ENCODE peak calls at places on chromosomes 2 and 18, in nine cellular contexts. L is ovary, R is heart left ventricle, W is body of pancreas, I is A549, F is HCT116, M is foreskin keratinocyte, S is lower lobe of right lung, V is pancreas. Q is an unnamed sample. For H3K4me1, the result is how much of the 10 kb centered on the place peaks cover.

GRCh38 chr2:10236571-10237391 is 65.9 kb upstream of the HPCAL1 start:
- DNase-seq in L (no peak), R (no peak), W (no peak), I (no peak), F (no peak), M (no peak), S (peak), V (peak), Q (no peak)

GRCh38 chr2:45001629-45002385 is 7.4 kb downstream of the SIX2 start:
- DNase-seq in L (no peak), R (no peak), W (no peak), I (no peak), F (no peak), M (no peak), S (no peak), V (no peak), Q (no peak)

GRCh38 chr2:54239427-54239826 is 16.6 kb downstream of the TSPYL6 start:
- DNase-seq in L (no peak), R (no peak), W (no peak), I (no peak), F (no peak), M (no peak), S (no peak), V (no peak), Q (peak)

GRCh38 chr18:14970027-14970426 is 222.1 kb downstream of the ANKRD30B start:
- DNase-seq in L (no peak), R (no peak), W (no peak), I (no peak), F (no peak), M (no peak), S (no peak), V (no peak), Q (no peak)

GRCh38 chr2:238227587-238228032 is 12.2 kb downstream of the HES6 start:
- DNase-seq in L (no peak), R (no peak), W (no peak), I (no peak), F (no peak), M (no peak), S (no peak), V (peak), Q (no peak)

GRCh38 chr18:12423820-12424219 is 16.1 kb downstream of the PRELID3A start:
- DNase-seq in L (no peak), R (no peak), W (peak), I (no peak), F (no peak), M (no peak), S (no peak), V (no peak), Q (no peak)

GRCh38 chr2:40098786-40099470 is 319.9 kb upstream of the THUMPD2 start:
- DNase-seq in L (no peak), R (no peak), W (no peak), I (no peak), F (no peak), M (peak), S (no peak), V (no peak), Q (no peak)

GRCh38 chr2:150449856-150450255 is 37.6 kb downstream of the RND3 start:
- DNase-seq in L (no peak), R (no peak), W (no peak), I (no peak), F (no peak), M (peak), S (no peak), V (no peak), Q (no peak)

GRCh38 chr2:96530144-96530430 is 6.5 kb upstream of the ARID5A start:
- DNase-seq in L (no peak), R (no peak), W (no peak), I (no peak), F (no peak), M (no peak), S (no peak), V (no peak), Q (no peak)

GRCh38 chr2:44843086-44843485 is 98.4 kb upstream of the SIX3 start:
- DNase-seq in L (no peak), R (no peak), W (no peak), I (no peak), F (no peak), M (no peak), S (no peak), V (no peak), Q (no peak)

GRCh38 chr2:74877376-74877775 is 43.4 kb downstream of the HK2 start:
- DNase-seq in L (no peak), R (no peak), W (no peak), I (no peak), F (no peak), M (no peak), S (no peak), V (no peak), Q (no peak)

GRCh38 chr2:108564510-108564909 is 30.2 kb downstream of the LIMS1 start:
- DNase-seq in L (no peak), R (no peak), W (no peak), I (no peak), F (no peak), M (no peak), S (no peak), V (no peak), Q (no peak)

GRCh38 chr2:151478011-151478410 is 68.3 kb downstream of the RIF1 start:
- DNase-seq in L (no peak), R (no peak), W (no peak), I (no peak), F (no peak), M (peak), S (no peak), V (no peak), Q (no peak)

DNA sequence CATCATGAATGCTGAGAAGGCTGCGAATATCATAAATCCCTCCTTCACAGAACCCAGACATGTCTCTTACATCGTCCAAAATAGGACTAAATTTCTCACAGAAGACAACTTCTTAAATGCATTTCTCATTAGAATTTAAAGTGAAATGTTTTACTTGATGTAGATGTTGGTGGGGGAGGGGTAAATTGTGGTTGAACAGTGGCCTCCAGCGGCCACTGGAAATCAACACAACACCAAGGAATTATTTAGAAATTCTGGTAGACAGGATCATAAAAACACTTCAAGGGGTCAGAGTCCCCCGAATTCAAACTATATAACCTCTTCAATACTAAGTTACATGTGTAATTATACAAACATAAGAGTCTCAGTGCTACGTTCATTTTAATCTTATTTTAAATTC is 135.9 kb downstream of the ABCA12 start:
- DNase-seq in L (no peak), R (no peak), W (peak), I (peak), F (peak), M (peak), S (no peak), V (no peak), Q (peak)
- TF ChIP-seq CTCF in L (peak), R (peak), W (peak), I (peak), F (peak), M (peak), S (peak), V (no peak), Q (peak)

GRCh38 chr2:226514895-226515294 is 284.7 kb downstream of the IRS1 start:
- DNase-seq in L (no peak), R (no peak), W (no peak), I (peak), F (peak), M (peak), S (no peak), V (no peak), Q (no peak)
- H3K4me1 ChIP-seq in L (under half), R (under half), W (under half), I (under half), F (under half), M (under half), S (under half), V (under half), Q (under half)

GRCh38 chr18:21943456-21943855 is 202.9 kb downstream of the MIB1 start:
- DNase-seq in L (no peak), R (no peak), W (no peak), I (no peak), F (no peak), M (no peak), S (no peak), V (no peak), Q (peak)
- TF ChIP-seq CTCF in L (no peak), R (no peak), W (no peak), I (no peak), F (no peak), M (no peak), S (no peak), V (no peak), Q (no peak)

GRCh38 chr2:218291934-218292699 is at the start of gene TMBIM1:
- DNase-seq in L (peak), R (peak), W (peak), I (peak), F (no peak), M (no peak), S (peak), V (peak), Q (peak)
- H3K4me1 ChIP-seq in L (under half), R (half or more), W (half or more), I (under half), F (half or more), M (under half), S (half or more), V (under half), Q (under half)

GRCh38 chr2:163887182-163887581 is 151.4 kb upstream of the FIGN start:
- DNase-seq in L (no peak), R (no peak), W (no peak), I (no peak), F (no peak), M (no peak), S (no peak), V (no peak), Q (no peak)
- TF ChIP-seq CTCF in L (no peak), R (no peak), W (peak), I (no peak), F (no peak), M (peak), S (no peak), V (peak), Q (peak)

DNA sequence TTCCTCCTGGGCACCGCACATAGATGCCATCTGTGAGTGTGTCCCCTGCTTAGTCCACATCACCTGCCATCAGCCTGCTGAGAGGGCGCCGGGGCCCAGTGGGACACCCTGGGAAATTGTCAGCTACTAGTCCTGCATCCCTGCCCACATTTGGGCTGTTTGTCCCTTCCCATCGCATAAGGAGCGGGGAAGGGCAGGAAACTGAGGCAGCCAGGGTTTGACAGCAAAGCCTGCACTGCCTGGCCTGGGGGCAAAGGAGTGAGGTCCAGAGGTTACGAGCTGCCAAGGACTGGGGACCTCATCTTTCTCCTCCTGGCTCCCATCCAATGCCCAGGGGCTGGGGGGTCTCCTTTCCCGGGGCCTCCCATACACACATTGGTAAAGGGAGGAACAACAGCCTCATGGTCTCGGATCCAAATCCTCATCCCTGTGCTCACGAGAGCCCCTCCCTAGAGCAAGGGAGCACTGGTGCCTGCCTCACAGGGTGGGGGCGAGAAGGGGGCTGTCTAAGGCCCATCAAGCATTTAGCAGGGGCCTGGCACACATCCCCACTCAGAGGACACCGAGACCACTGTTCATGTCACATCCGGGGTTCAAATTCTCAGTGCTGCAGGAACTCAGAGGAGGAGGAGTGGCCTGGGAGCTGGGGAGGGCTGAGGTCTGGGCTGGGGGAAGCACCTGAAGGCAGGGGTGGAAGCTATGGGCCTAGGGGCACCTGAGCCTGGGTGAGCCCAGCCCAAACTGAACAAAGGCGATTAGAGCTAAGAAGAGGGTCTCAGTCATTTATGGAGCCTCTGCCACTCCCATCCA is 113.8 kb downstream of the SMAD7 start:
- DNase-seq in L (no peak), R (no peak), W (no peak), I (no peak), F (no peak), M (no peak), S (peak), V (no peak), Q (no peak)
- H3K4me1 ChIP-seq in L (under half), R (half or more), W (under half), I (half or more), F (half or more), M (under half), S (half or more), V (under half), Q (half or more)

Q was measured in cardiac muscle cell.